ENCODE peak calls at places on chromosomes 4 and X, in seven cellular contexts. D is lower lobe of right lung, P is epithelial cell of esophagus, H is fibroblast of mammary gland, R is MCF 10A, K is IMR-90, G is thoracic aorta. F is an unnamed sample.

GRCh38 chr4:176902710-176903323 is 110.1 kb upstream of the VEGFC start:
- DNase-seq in H (peak; percentile 94), P (peak; percentile 86), G (no peak), K (peak; percentile 95), R (peak; percentile 60), D (no peak), F (no peak)

GRCh38 chr4:157012781-157013180 is 41.2 kb upstream of the PDGFC start:
- DNase-seq in H (peak; percentile 19), D (no peak), R (peak; percentile 5), P (no peak), G (no peak), K (peak; percentile 79), F (no peak)

GRCh38 chr4:179097741-179098140 is 1655.5 kb upstream of the AGA start:
- DNase-seq in H (no peak), K (peak; percentile 37), R (peak; percentile 64), D (no peak), P (peak; percentile 68), G (no peak), F (peak; percentile 4)

GRCh38 chr4:4842476-4843441 is 16.7 kb upstream of the MSX1 start:
- DNase-seq in R (no peak), H (no peak), K (no peak), G (no peak), D (no peak), P (no peak), F (no peak)

GRCh38 chr4:37976991-37977470 is 16.8 kb downstream of the PTTG2 start:
- DNase-seq in G (peak; percentile 45), P (peak; percentile 54), H (peak; percentile 60), D (peak; percentile 86), K (peak; percentile 51), R (peak; percentile 62), F (peak; percentile 79)

GRCh38 chr4:80307774-80308465 is 27.6 kb upstream of the CFAP299 start:
- DNase-seq in K (peak; percentile 79), G (no peak), D (no peak), P (peak; percentile 93), H (peak; percentile 79), R (peak; percentile 78), F (peak; percentile 6)

GRCh38 chrX:68534696-68535095 is 35.8 kb downstream of the YIPF6 start:
- DNase-seq in K (peak; percentile 12), D (no peak), G (no peak), R (no peak), H (peak; percentile 33), P (peak; percentile 7), F (no peak)

GRCh38 chr4:74755486-74755885 is 38.8 kb downstream of the BTC start:
- DNase-seq in P (no peak), G (no peak), K (no peak), D (peak; percentile 66), R (no peak), H (peak; percentile 30), F (no peak)

GRCh38 chrX:29478336-29479069 is 736.9 kb upstream of the MAGEB2 start:
- DNase-seq in R (peak; percentile 56), H (peak; percentile 45), D (no peak), K (peak; percentile 26), G (no peak), P (peak; percentile 43), F (peak; percentile 27)

GRCh38 chr4:3311489-3312171 is 18.8 kb downstream of the RGS12 start:
- DNase-seq in D (no peak), K (peak; percentile 4), P (peak; percentile 81), R (peak; percentile 47), H (no peak), G (no peak), F (no peak)

GRCh38 chr4:144223129-144223528 is 82.6 kb upstream of the GYPA start:
- DNase-seq in K (no peak), R (no peak), H (no peak), D (no peak), G (no peak), P (no peak), F (no peak)

GRCh38 chrX:149527705-149528104 is 13.1 kb upstream of the EOLA1 start:
- DNase-seq in D (no peak), P (peak; percentile 49), H (peak; percentile 31), K (peak; percentile 28), R (peak; percentile 46), G (no peak), F (peak; percentile 39)

GRCh38 chr4:89254847-89255246 is 52.8 kb downstream of the GPRIN3 start:
- DNase-seq in H (peak; percentile 24), D (no peak), K (peak; percentile 7), R (peak; percentile 62), P (peak; percentile 46), G (no peak), F (peak; percentile 41)

DNA sequence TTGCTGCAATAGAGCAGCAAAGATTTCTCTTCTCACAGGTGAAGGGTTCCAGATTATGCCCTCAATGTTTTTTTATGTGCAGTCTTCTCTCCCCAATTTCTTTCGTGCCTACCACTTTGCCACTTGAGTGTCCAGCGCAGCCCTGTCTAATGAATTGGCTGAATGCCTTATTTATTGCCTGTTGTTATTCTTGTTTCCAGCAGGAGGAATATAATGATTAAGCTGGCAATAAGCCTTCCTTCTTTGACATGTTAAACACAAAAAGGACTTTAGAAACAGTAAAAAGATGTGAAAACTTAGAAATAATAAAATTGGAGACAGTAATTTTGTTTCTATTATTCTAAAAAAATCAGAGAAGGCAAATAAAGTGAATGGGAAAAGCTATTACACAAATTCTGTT is 34.6 kb upstream of the FRAS1 start:
- DNase-seq in K (no peak), P (no peak), H (no peak), G (no peak), R (peak; percentile 1), D (no peak), F (no peak)
- TF ChIP-seq CTCF in K (no peak), P (peak; percentile 11), H (no peak), G (no peak), R (no peak), D (no peak), F (no peak)

GRCh38 chr4:122383341-122383740 is 4.5 kb downstream of the ADAD1 start:
- DNase-seq in K (no peak), R (no peak), P (no peak), D (no peak), G (no peak), H (no peak), F (no peak)

GRCh38 chr4:122384245-122384644 is 5.4 kb downstream of the ADAD1 start:
- DNase-seq in R (no peak), P (no peak), D (no peak), K (no peak), H (no peak), G (no peak), F (no peak)

GRCh38 chr4:122377352-122377751 is 1.5 kb upstream of the ADAD1 start:
- DNase-seq in G (no peak), D (no peak), K (no peak), H (no peak), R (no peak), P (no peak), F (no peak)

GRCh38 chr4:122379239-122379638 is 428 bp downstream of the ADAD1 start:
- DNase-seq in G (no peak), R (no peak), H (no peak), P (no peak), K (no peak), D (no peak), F (no peak)

DNA sequence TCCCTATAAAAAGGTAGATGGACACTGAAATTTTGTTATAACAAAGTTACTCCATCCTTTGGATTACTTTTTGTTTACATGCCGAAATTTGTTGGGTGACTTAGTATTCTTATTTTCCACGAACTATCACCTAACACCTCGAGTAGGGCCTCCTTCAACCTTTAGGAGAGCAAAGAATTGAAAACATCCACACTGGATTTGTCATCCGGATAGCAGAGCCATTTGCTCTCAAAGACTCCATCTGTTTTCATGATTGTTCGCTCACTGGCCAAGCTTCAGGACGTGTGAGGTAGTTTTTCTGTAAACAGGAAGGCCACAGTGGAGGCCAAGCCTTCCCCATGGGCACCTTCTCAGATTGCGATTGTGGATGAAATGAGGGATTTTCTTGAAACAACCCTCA is at the start of gene ADAD1:
- DNase-seq in P (no peak), K (no peak), R (no peak), D (no peak), G (no peak), H (no peak), F (no peak)
- TF ChIP-seq CTCF in P (no peak), K (no peak), R (no peak), D (no peak), G (no peak), H (no peak), F (no peak)

GRCh38 chrX:38189431-38190128 is 31.1 kb downstream of the SRPX start:
- DNase-seq in H (no peak), K (no peak), G (no peak), D (no peak), P (no peak), R (no peak), F (no peak)

GRCh38 chrX:38192007-38192625 is 28.6 kb downstream of the SRPX start:
- DNase-seq in H (peak; percentile 29), D (no peak), P (peak; percentile 39), R (peak; percentile 46), G (no peak), K (peak; percentile 25), F (peak; percentile 28)
- TF ChIP-seq CTCF in H (peak; percentile 38), D (peak; percentile 41), P (peak; percentile 58), R (peak; percentile 63), G (peak; percentile 8), K (peak; percentile 45), F (peak; percentile 49)

GRCh38 chrX:119189115-119189514 is 47.0 kb upstream of the PGRMC1 start:
- DNase-seq in K (no peak), H (no peak), D (no peak), R (no peak), P (no peak), G (no peak), F (no peak)
- TF ChIP-seq CTCF in K (no peak), H (peak; percentile 12), D (no peak), R (no peak), P (no peak), G (no peak), F (no peak)

GRCh38 chr4:46270986-46271596 is 118.8 kb downstream of the GABRA2 start:
- DNase-seq in D (no peak), G (no peak), K (peak; percentile 4), P (peak; percentile 33), H (peak; percentile 26), R (peak; percentile 59), F (no peak)

GRCh38 chr4:46277165-46277951 is 112.6 kb downstream of the GABRA2 start:
- DNase-seq in G (no peak), H (no peak), R (no peak), P (no peak), D (peak; percentile 6), K (no peak), F (no peak)

GRCh38 chr4:46274717-46275116 is 115.2 kb downstream of the GABRA2 start:
- DNase-seq in G (no peak), H (peak; percentile 11), P (no peak), D (no peak), R (peak; percentile 26), K (no peak), F (no peak)
- TF ChIP-seq CTCF in G (no peak), H (peak; percentile 30), P (peak; percentile 16), D (no peak), R (peak; percentile 55), K (peak; percentile 12), F (no peak)

DNA sequence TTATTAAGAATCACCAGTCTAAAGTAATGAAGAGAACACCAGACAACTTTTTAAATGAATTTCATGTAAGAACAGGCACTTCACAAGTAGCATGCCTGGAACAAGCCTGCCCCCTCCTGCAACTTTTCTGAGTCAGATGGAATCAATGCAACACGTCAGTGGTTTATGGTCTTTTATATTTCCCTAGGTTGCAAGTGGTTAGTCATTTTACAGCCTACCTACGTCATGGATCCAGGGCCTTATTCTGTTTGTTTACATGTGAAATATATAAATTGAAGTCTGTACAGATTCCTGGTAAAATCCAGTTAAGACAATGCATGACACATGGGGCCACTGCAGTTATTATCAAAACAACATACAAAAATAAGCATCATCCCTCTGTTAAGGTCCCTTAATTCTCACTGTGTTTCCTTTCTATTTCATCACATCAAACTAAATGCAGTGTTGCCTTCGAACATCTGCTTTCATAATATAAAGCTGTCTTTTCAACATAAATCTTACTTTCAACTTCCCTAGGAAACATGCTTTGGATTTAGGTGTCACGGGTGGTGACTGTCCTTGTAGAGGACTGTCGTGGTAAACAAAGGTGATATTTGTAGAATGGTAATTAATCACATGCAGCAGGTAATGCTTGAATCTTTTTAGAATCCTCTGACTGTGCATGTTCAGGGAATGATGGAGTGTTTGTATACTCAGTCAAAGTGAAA is 309.3 kb downstream of the FRMPD4 start:
- DNase-seq in H (peak; percentile 93), P (peak; percentile 88), R (peak; percentile 80), D (no peak), G (no peak), K (peak; percentile 95), F (no peak)
- TF ChIP-seq CTCF in H (peak; percentile 32), P (peak; percentile 37), R (peak; percentile 22), D (no peak), G (no peak), K (peak; percentile 54), F (no peak)